ENCODE peak calls at places on chromosomes 13 and 19, in seven cellular contexts. K, W, B, T, J, V and U are unnamed samples.

GRCh38 chr13:109162248-109163051 is 533.0 kb downstream of the MYO16 start:
- DNase-seq in K (peak), W (no peak), B (no peak), T (no peak), J (no peak), V (no peak), U (peak)

GRCh38 chr19:3110126-3110825 is 16.1 kb downstream of the GNA11 start:
- DNase-seq in K (no peak), W (no peak), B (no peak), T (no peak), J (no peak), V (no peak), U (no peak)

GRCh38 chr13:49714757-49715156 is 23.5 kb upstream of the EBPL start:
- DNase-seq in K (no peak), W (no peak), B (no peak), T (no peak), J (no peak), V (no peak), U (no peak)

GRCh38 chr19:30391554-30392551 is 19.7 kb downstream of the ZNF536 start:
- DNase-seq in K (no peak), W (no peak), B (no peak), T (no peak), J (no peak), V (no peak), U (peak)

GRCh38 chr13:96075953-96076543 is 13.9 kb upstream of the HS6ST3 start:
- DNase-seq in K (no peak), W (no peak), B (peak), T (no peak), J (no peak), V (no peak), U (peak)

GRCh38 chr19:23913931-23914330 is 755 bp upstream of the ZNF726 start:
- DNase-seq in K (no peak), W (no peak), B (no peak), T (no peak), J (no peak), V (no peak), U (no peak)

GRCh38 chr13:98761126-98761978 is 8.9 kb upstream of the SLC15A1 start:
- DNase-seq in K (no peak), W (no peak), B (peak), T (no peak), J (no peak), V (no peak), U (peak)

GRCh38 chr13:99322297-99323103 is 15.3 kb upstream of the GPR183 start:
- DNase-seq in K (no peak), W (no peak), B (peak), T (no peak), J (no peak), V (no peak), U (no peak)

GRCh38 chr19:27647423-27647822 is 1565.5 kb downstream of the UQCRFS1 start:
- DNase-seq in K (no peak), W (no peak), B (no peak), T (no peak), J (no peak), V (no peak), U (no peak)

GRCh38 chr13:63455938-63456337 is 2040.3 kb upstream of the PCDH20 start:
- DNase-seq in K (no peak), W (no peak), B (no peak), T (no peak), J (no peak), V (no peak), U (peak)

GRCh38 chr13:73096173-73097117 is 37.6 kb downstream of the KLF5 start:
- DNase-seq in K (no peak), W (no peak), B (no peak), T (no peak), J (no peak), V (no peak), U (no peak)

GRCh38 chr13:44576396-44577235 is 486 bp upstream of the TSC22D1 start:
- DNase-seq in K (no peak), W (peak), B (peak), T (peak), J (peak), V (peak), U (peak)

GRCh38 chr19:42254083-42254849 is 662 bp downstream of the ERF start:
- DNase-seq in K (peak), W (peak), B (peak), T (peak), J (peak), V (peak), U (peak)

GRCh38 chr13:80037505-80037888 is 303.4 kb downstream of the SPRY2 start:
- DNase-seq in K (no peak), W (no peak), B (peak), T (no peak), J (no peak), V (no peak), U (peak)

GRCh38 chr19:51726049-51726448 is 2.3 kb upstream of the HAS1 start:
- DNase-seq in K (no peak), W (no peak), B (peak), T (no peak), J (no peak), V (peak), U (no peak)

GRCh38 chr19:40257096-40257517 is 28.0 kb downstream of the AKT2 start:
- DNase-seq in K (no peak), W (no peak), B (no peak), T (peak), J (no peak), V (no peak), U (no peak)